ENCODE peak calls at places on chromosomes 1 and 21, in nine cellular contexts. One of them, this sample, is unnamed.

GRCh38 chr1:39295901-39296300 is 91.4 kb downstream of the MACF1 start:
- DNase-seq in HCT116: no peak
- DNase-seq in GM10248: no peak
- DNase-seq in cardiac fibroblast: no peak
- DNase-seq in NCI-H1092 treated with DMSO at 0.1 percent for 48 hours: no peak
- DNase-seq in HFFc6: no peak
- DNase-seq in stimulated activated CD8-positive, alpha-beta memory T cell treated with anti-CD3 and anti-CD28 coated beads, Interleukin-12 subunit alpha, Interleukin-12 subunit beta, amount 100 ng/mL, for 1 hour: no peak
- DNase-seq in NCI-H524: no peak
- DNase-seq in T-helper 2 cell: no peak
- DNase-seq in this sample: no peak

GRCh38 chr1:31657972-31658510 is 13.4 kb upstream of the PEF1 start:
- DNase-seq in HCT116: no peak
- DNase-seq in cardiac fibroblast: no peak
- DNase-seq in HFFc6: no peak
- DNase-seq in NCI-H1092 treated with DMSO at 0.1 percent for 48 hours: no peak
- DNase-seq in GM10248: no peak
- DNase-seq in NCI-H524: no peak
- DNase-seq in T-helper 2 cell: no peak
- DNase-seq in stimulated activated CD8-positive, alpha-beta memory T cell treated with anti-CD3 and anti-CD28 coated beads, Interleukin-12 subunit alpha, Interleukin-12 subunit beta, amount 100 ng/mL, for 1 hour: no peak
- DNase-seq in this sample: no peak

GRCh38 chr21:43866233-43866632 is 1.2 kb downstream of the AGPAT3 start:
- DNase-seq in stimulated activated CD8-positive, alpha-beta memory T cell treated with anti-CD3 and anti-CD28 coated beads, Interleukin-12 subunit alpha, Interleukin-12 subunit beta, amount 100 ng/mL, for 1 hour: no peak
- DNase-seq in cardiac fibroblast: peak; percentile 52
- DNase-seq in NCI-H524: peak; percentile 36
- DNase-seq in HFFc6: peak; percentile 37
- DNase-seq in NCI-H1092 treated with DMSO at 0.1 percent for 48 hours: no peak
- DNase-seq in HCT116: no peak
- DNase-seq in GM10248: peak; percentile 75
- DNase-seq in T-helper 2 cell: peak; percentile 27
- DNase-seq in this sample: no peak

GRCh38 chr1:184222561-184223157 is 164.2 kb upstream of the C1orf21 start:
- DNase-seq in T-helper 2 cell: peak; percentile 3
- DNase-seq in GM10248: peak; percentile 60
- DNase-seq in cardiac fibroblast: peak; percentile 71
- DNase-seq in NCI-H1092 treated with DMSO at 0.1 percent for 48 hours: peak; percentile 51
- DNase-seq in HCT116: peak; percentile 29
- DNase-seq in NCI-H524: peak; percentile 39
- DNase-seq in HFFc6: peak; percentile 42
- DNase-seq in stimulated activated CD8-positive, alpha-beta memory T cell treated with anti-CD3 and anti-CD28 coated beads, Interleukin-12 subunit alpha, Interleukin-12 subunit beta, amount 100 ng/mL, for 1 hour: peak; percentile 29
- DNase-seq in this sample: peak; percentile 16

GRCh38 chr1:110201157-110201825 is 8.8 kb upstream of the KCNC4 start:
- DNase-seq in NCI-H1092 treated with DMSO at 0.1 percent for 48 hours: no peak
- DNase-seq in NCI-H524: no peak
- DNase-seq in HCT116: no peak
- DNase-seq in stimulated activated CD8-positive, alpha-beta memory T cell treated with anti-CD3 and anti-CD28 coated beads, Interleukin-12 subunit alpha, Interleukin-12 subunit beta, amount 100 ng/mL, for 1 hour: no peak
- DNase-seq in HFFc6: no peak
- DNase-seq in T-helper 2 cell: no peak
- DNase-seq in cardiac fibroblast: no peak
- DNase-seq in GM10248: no peak
- DNase-seq in this sample: no peak

GRCh38 chr21:45554477-45555175 is 12.4 kb upstream of the SLC19A1 start:
- DNase-seq in T-helper 2 cell: peak; percentile 78
- DNase-seq in HCT116: peak; percentile 33
- DNase-seq in NCI-H524: peak; percentile 65
- DNase-seq in GM10248: peak; percentile 88
- DNase-seq in cardiac fibroblast: peak; percentile 76
- DNase-seq in HFFc6: peak; percentile 30
- DNase-seq in stimulated activated CD8-positive, alpha-beta memory T cell treated with anti-CD3 and anti-CD28 coated beads, Interleukin-12 subunit alpha, Interleukin-12 subunit beta, amount 100 ng/mL, for 1 hour: peak; percentile 86
- DNase-seq in NCI-H1092 treated with DMSO at 0.1 percent for 48 hours: peak; percentile 65
- DNase-seq in this sample: peak; percentile 97

GRCh38 chr1:100622506-100622905 is 84.6 kb downstream of the GPR88 start:
- DNase-seq in NCI-H524: peak; percentile 78
- DNase-seq in HCT116: no peak
- DNase-seq in stimulated activated CD8-positive, alpha-beta memory T cell treated with anti-CD3 and anti-CD28 coated beads, Interleukin-12 subunit alpha, Interleukin-12 subunit beta, amount 100 ng/mL, for 1 hour: no peak
- DNase-seq in HFFc6: no peak
- DNase-seq in cardiac fibroblast: no peak
- DNase-seq in T-helper 2 cell: no peak
- DNase-seq in NCI-H1092 treated with DMSO at 0.1 percent for 48 hours: no peak
- DNase-seq in GM10248: no peak
- DNase-seq in this sample: no peak

GRCh38 chr1:62212411-62212810 is 17.8 kb downstream of the L1TD1 start:
- DNase-seq in stimulated activated CD8-positive, alpha-beta memory T cell treated with anti-CD3 and anti-CD28 coated beads, Interleukin-12 subunit alpha, Interleukin-12 subunit beta, amount 100 ng/mL, for 1 hour: no peak
- DNase-seq in HCT116: no peak
- DNase-seq in cardiac fibroblast: no peak
- DNase-seq in NCI-H1092 treated with DMSO at 0.1 percent for 48 hours: no peak
- DNase-seq in NCI-H524: no peak
- DNase-seq in HFFc6: no peak
- DNase-seq in T-helper 2 cell: no peak
- DNase-seq in GM10248: no peak
- DNase-seq in this sample: no peak

GRCh38 chr1:77950873-77951272 is 28.0 kb downstream of the FUBP1 start:
- DNase-seq in T-helper 2 cell: no peak
- DNase-seq in cardiac fibroblast: no peak
- DNase-seq in HFFc6: no peak
- DNase-seq in NCI-H524: no peak
- DNase-seq in GM10248: no peak
- DNase-seq in HCT116: no peak
- DNase-seq in NCI-H1092 treated with DMSO at 0.1 percent for 48 hours: no peak
- DNase-seq in stimulated activated CD8-positive, alpha-beta memory T cell treated with anti-CD3 and anti-CD28 coated beads, Interleukin-12 subunit alpha, Interleukin-12 subunit beta, amount 100 ng/mL, for 1 hour: no peak
- DNase-seq in this sample: no peak

GRCh38 chr1:111510003-111510380 is 6.6 kb upstream of the ADORA3 start:
- DNase-seq in T-helper 2 cell: no peak
- DNase-seq in cardiac fibroblast: peak; percentile 64
- DNase-seq in HFFc6: no peak
- DNase-seq in HCT116: no peak
- DNase-seq in NCI-H1092 treated with DMSO at 0.1 percent for 48 hours: no peak
- DNase-seq in stimulated activated CD8-positive, alpha-beta memory T cell treated with anti-CD3 and anti-CD28 coated beads, Interleukin-12 subunit alpha, Interleukin-12 subunit beta, amount 100 ng/mL, for 1 hour: no peak
- DNase-seq in GM10248: no peak
- DNase-seq in NCI-H524: no peak
- DNase-seq in this sample: no peak

GRCh38 chr1:221727146-221728036 is 14.5 kb downstream of the DUSP10 start:
- DNase-seq in stimulated activated CD8-positive, alpha-beta memory T cell treated with anti-CD3 and anti-CD28 coated beads, Interleukin-12 subunit alpha, Interleukin-12 subunit beta, amount 100 ng/mL, for 1 hour: no peak
- DNase-seq in NCI-H1092 treated with DMSO at 0.1 percent for 48 hours: no peak
- DNase-seq in cardiac fibroblast: no peak
- DNase-seq in T-helper 2 cell: no peak
- DNase-seq in GM10248: no peak
- DNase-seq in NCI-H524: no peak
- DNase-seq in HCT116: no peak
- DNase-seq in HFFc6: no peak
- DNase-seq in this sample: no peak

GRCh38 chr1:247110627-247111258 is 6.6 kb upstream of the ZNF669 start:
- DNase-seq in T-helper 2 cell: no peak
- DNase-seq in stimulated activated CD8-positive, alpha-beta memory T cell treated with anti-CD3 and anti-CD28 coated beads, Interleukin-12 subunit alpha, Interleukin-12 subunit beta, amount 100 ng/mL, for 1 hour: no peak
- DNase-seq in HCT116: no peak
- DNase-seq in HFFc6: no peak
- DNase-seq in cardiac fibroblast: no peak
- DNase-seq in NCI-H524: no peak
- DNase-seq in GM10248: no peak
- DNase-seq in NCI-H1092 treated with DMSO at 0.1 percent for 48 hours: no peak
- DNase-seq in this sample: no peak

GRCh38 chr1:46401964-46402626 is 8.0 kb downstream of the FAAH start:
- DNase-seq in stimulated activated CD8-positive, alpha-beta memory T cell treated with anti-CD3 and anti-CD28 coated beads, Interleukin-12 subunit alpha, Interleukin-12 subunit beta, amount 100 ng/mL, for 1 hour: no peak
- DNase-seq in HCT116: peak; percentile 43
- DNase-seq in NCI-H524: peak; percentile 13
- DNase-seq in cardiac fibroblast: peak; percentile 98
- DNase-seq in NCI-H1092 treated with DMSO at 0.1 percent for 48 hours: no peak
- DNase-seq in T-helper 2 cell: no peak
- DNase-seq in GM10248: no peak
- DNase-seq in HFFc6: peak; percentile 79
- DNase-seq in this sample: no peak

GRCh38 chr1:162984699-162985098 is 84.5 kb upstream of the RGS4 start:
- DNase-seq in HFFc6: peak; percentile 73
- DNase-seq in cardiac fibroblast: peak; percentile 92
- DNase-seq in NCI-H1092 treated with DMSO at 0.1 percent for 48 hours: no peak
- DNase-seq in HCT116: no peak
- DNase-seq in T-helper 2 cell: no peak
- DNase-seq in NCI-H524: no peak
- DNase-seq in GM10248: no peak
- DNase-seq in stimulated activated CD8-positive, alpha-beta memory T cell treated with anti-CD3 and anti-CD28 coated beads, Interleukin-12 subunit alpha, Interleukin-12 subunit beta, amount 100 ng/mL, for 1 hour: no peak
- DNase-seq in this sample: no peak